ENCODE peak calls at places on chromosomes 7 and 10, in seven cellular contexts. D, C, X, L, M, F and I are unnamed samples.

GRCh38 chr7:32462966-32463365 is 27.2 kb downstream of the LSM5 start:
- DNase-seq in D (no peak), C (peak; percentile 30), X (no peak), L (no peak), M (no peak), F (no peak), I (no peak)

GRCh38 chr10:132634947-132635271 is 97.3 kb downstream of the INPP5A start:
- DNase-seq in D (no peak), C (no peak), X (no peak), L (no peak), M (no peak), F (no peak), I (no peak)

GRCh38 chr10:127374901-127375300 is 174.2 kb upstream of the NPS start:
- DNase-seq in D (no peak), C (no peak), X (no peak), L (peak; percentile 81), M (no peak), F (no peak), I (no peak)

GRCh38 chr7:155357573-155358041 is 59.9 kb downstream of the INSIG1 start:
- DNase-seq in D (no peak), C (no peak), X (no peak), L (no peak), M (no peak), F (no peak), I (no peak)

GRCh38 chr7:150909192-150909591 is 56.9 kb downstream of the AOC1 start:
- DNase-seq in D (peak; percentile 69), C (no peak), X (no peak), L (no peak), M (no peak), F (no peak), I (no peak)

GRCh38 chr7:11054033-11054432 is 80.4 kb downstream of the PHF14 start:
- DNase-seq in D (no peak), C (no peak), X (no peak), L (no peak), M (no peak), F (no peak), I (no peak)

GRCh38 chr10:97400665-97401454 is at the start of gene RRP12:
- DNase-seq in D (peak; percentile 93), C (peak; percentile 99), X (peak; percentile 99), L (peak; percentile 90), M (peak; percentile 61), F (peak; percentile 74), I (peak; percentile 96)

GRCh38 chr7:78279035-78279434 is 480.5 kb downstream of the PHTF2 start:
- DNase-seq in D (no peak), C (peak; percentile 42), X (no peak), L (no peak), M (no peak), F (no peak), I (no peak)

GRCh38 chr10:62437696-62438095 is 63.5 kb downstream of the ZNF365 start:
- DNase-seq in D (no peak), C (peak; percentile 53), X (peak; percentile 40), L (peak; percentile 9), M (no peak), F (no peak), I (peak; percentile 16)

DNA sequence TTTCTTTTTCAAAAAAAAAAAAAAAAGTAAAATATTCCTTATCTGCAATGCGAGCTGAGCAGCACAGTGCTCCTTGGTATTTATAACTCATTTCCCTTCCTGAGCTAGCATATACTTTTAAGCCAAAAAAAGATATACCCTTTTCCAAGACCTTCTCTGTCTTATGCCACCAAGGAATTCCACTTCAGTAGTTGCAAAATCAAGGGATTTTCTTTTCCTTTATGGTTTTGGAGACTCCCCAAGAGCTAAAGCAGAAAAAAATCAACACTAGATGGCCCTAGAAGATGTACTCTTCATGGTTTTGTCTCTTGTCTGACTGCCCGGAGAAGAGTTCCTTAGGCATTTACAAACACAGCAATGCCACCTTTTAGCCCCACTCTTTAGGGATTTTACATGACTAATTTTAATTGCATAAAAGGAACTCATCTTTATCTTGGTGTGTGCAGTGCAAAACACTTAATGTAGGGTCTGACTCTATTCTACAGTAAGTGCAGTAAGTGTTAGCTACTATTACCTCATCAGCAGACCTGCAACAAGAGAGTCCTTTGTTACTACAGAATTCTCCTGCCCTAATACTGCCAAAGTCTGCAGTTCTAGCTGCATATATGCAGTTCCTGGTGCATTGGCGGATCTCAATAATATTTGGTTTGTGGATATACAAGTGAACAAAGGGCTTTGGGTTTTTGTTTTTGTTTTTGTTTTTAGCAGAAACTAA is 443.3 kb downstream of the GFRA1 start:
- DNase-seq in D (no peak), C (no peak), X (no peak), L (no peak), M (no peak), F (no peak), I (no peak)
- TF ChIP-seq CTCF in D (no peak), C (no peak), X (peak; percentile 32), L (peak; percentile 29), M (peak; percentile 49), F (no peak), I (no peak)

DNA sequence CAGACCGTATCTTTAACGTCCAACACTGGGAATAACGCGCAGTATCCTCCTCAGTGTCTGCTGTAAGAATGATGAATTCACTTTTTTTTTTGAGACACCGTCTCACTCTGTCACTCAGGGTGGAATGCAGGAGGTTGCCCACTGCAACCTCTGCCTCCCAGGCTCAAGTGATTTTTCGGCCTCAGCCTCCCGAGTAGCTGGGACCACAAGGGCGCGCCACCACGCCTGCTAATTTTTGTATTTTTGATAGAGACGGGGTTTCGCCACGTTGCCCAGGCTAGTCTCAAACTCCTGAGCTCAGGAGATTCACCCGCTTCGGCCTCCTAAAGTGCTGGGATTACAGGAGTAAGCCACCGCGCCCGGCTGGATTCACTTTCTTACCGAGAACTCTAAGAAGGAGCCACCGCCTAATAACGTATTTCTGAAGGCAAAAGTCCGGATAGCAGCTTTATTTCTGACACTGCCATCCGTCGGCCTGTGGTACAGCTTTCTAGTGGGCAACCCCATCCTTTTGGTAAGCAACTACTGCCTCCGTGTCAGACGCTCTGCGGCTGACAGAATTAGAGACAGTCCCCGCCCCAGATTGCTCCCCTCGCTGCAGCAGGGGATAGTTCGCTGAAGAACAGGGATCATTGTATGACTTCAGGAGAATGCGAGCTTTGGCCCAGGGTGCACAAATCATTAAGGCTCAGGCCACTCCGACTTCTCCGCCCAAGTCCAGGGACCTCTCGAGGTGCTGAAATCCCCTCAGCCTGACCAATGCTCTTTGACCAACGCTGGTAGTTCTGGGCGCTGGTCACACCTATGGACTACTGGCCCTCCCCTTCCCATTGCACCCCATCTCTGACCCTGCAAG is 649 bp downstream of the POLR3A start:
- DNase-seq in D (peak; percentile 46), C (peak; percentile 55), X (no peak), L (peak; percentile 13), M (no peak), F (no peak), I (no peak)
- TF ChIP-seq CTCF in D (no peak), C (no peak), X (no peak), L (no peak), M (no peak), F (no peak), I (no peak)

DNA sequence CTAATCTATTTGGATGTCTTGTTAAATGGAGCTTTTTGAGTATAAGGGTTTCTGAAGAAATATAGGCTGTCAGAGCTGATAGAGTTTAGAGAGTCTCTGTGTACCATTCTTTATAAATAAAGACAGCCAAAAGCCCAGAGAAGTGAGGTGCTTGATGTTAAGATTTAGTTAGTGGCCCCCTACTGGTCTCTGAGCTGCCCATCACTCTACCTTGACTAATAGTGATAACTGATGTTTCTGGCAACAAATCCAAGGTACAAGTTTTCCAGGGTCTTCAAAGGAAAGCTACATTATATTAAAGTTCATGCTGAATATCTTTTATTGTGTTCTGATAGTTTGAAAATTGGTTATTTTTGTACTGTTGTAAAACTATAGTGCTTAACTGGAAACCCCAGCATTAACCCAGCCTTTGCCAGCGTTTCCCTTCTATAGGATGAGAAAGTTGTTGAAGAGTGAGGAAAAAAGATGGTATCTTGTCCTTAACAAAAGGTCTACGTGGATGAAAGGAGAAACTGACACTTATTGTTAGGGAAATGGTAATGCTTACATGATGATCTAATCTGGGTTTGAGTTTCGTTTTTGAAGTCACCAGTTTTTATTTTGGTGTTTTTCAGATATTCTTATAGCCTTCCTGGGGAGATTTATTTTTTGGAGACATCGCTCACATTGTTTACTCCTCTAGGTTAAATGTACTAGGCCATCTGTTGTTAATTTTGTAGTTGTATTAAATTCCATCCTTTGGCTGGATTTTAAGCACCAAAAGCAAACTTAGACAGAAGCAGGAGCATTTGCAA is 79.0 kb downstream of the AUTS2 start:
- DNase-seq in D (no peak), C (no peak), X (peak; percentile 4), L (no peak), M (no peak), F (no peak), I (no peak)
- TF ChIP-seq CTCF in D (no peak), C (no peak), X (no peak), L (peak; percentile 44), M (peak; percentile 50), F (no peak), I (peak; percentile 54)

GRCh38 chr10:34116780-34117179 is 698.3 kb downstream of the PARD3 start:
- DNase-seq in D (no peak), C (no peak), X (no peak), L (no peak), M (no peak), F (no peak), I (no peak)

GRCh38 chr10:34119456-34119855 is 695.6 kb downstream of the PARD3 start:
- DNase-seq in D (no peak), C (no peak), X (no peak), L (no peak), M (no peak), F (no peak), I (no peak)

GRCh38 chr10:34114914-34115313 is 700.2 kb downstream of the PARD3 start:
- DNase-seq in D (no peak), C (no peak), X (no peak), L (no peak), M (no peak), F (no peak), I (no peak)

GRCh38 chr10:34113504-34114225 is 701.4 kb downstream of the PARD3 start:
- DNase-seq in D (no peak), C (no peak), X (no peak), L (no peak), M (no peak), F (no peak), I (no peak)

DNA sequence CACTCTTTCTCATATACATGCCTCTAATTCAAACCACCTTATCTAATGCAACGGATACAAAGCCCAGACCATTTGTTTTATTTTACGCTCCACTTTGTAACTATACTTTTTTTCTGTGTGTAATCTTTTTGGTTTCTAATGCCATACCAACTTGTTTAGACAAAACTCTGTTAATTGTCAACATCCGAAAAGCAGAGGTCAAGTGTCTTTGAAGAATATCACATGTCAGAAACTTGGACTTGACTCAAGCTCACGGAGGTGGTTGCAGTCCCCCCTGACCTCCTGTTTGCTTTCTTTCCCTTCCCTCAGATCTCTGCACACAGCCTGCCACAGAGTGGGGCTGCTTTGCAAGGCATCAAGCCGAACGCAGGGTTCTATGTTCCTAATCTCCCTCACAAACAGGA is 698.9 kb downstream of the PARD3 start:
- DNase-seq in D (no peak), C (no peak), X (no peak), L (no peak), M (no peak), F (no peak), I (no peak)
- TF ChIP-seq CTCF in D (no peak), C (no peak), X (no peak), L (no peak), M (no peak), F (no peak), I (no peak)